ENCODE peak calls at places on chromosomes 12 and 14, in five cellular contexts. One of them, this sample, is unnamed.

GRCh38 chr14:34843011-34843554 is 32.1 kb downstream of the BAZ1A start:
- DNase-seq in astrocyte: peak; percentile 70
- DNase-seq in stimulated activated CD8-positive, alpha-beta memory T cell treated with anti-CD3 and anti-CD28 coated beads, Interleukin-7, amount 100 ng/mL, for 1 hour: no peak
- DNase-seq in H7: peak; percentile 11
- DNase-seq in endothelial cell: no peak
- DNase-seq in this sample: no peak

GRCh38 chr14:103142903-103143302 is 19.6 kb downstream of the TNFAIP2 start:
- DNase-seq in astrocyte: no peak
- DNase-seq in stimulated activated CD8-positive, alpha-beta memory T cell treated with anti-CD3 and anti-CD28 coated beads, Interleukin-7, amount 100 ng/mL, for 1 hour: no peak
- DNase-seq in H7: no peak
- DNase-seq in endothelial cell: no peak
- DNase-seq in this sample: no peak

GRCh38 chr14:102451064-102451352 is 58.6 kb downstream of the ANKRD9 start:
- DNase-seq in astrocyte: no peak
- DNase-seq in stimulated activated CD8-positive, alpha-beta memory T cell treated with anti-CD3 and anti-CD28 coated beads, Interleukin-7, amount 100 ng/mL, for 1 hour: no peak
- DNase-seq in H7: no peak
- DNase-seq in endothelial cell: no peak
- DNase-seq in this sample: no peak

GRCh38 chr12:82358200-82359114 is at the start of the genes CCDC59 and METTL25:
- DNase-seq in astrocyte: peak; percentile 97
- DNase-seq in stimulated activated CD8-positive, alpha-beta memory T cell treated with anti-CD3 and anti-CD28 coated beads, Interleukin-7, amount 100 ng/mL, for 1 hour: peak; percentile 95
- DNase-seq in H7: peak; percentile 91
- DNase-seq in endothelial cell: peak; percentile 99
- DNase-seq in this sample: peak; percentile 98

GRCh38 chr12:124910561-124911478 is 3.6 kb downstream of the UBC start:
- DNase-seq in astrocyte: no peak
- DNase-seq in stimulated activated CD8-positive, alpha-beta memory T cell treated with anti-CD3 and anti-CD28 coated beads, Interleukin-7, amount 100 ng/mL, for 1 hour: no peak
- DNase-seq in H7: no peak
- DNase-seq in endothelial cell: no peak
- DNase-seq in this sample: no peak

GRCh38 chr12:5720405-5721045 is 224.5 kb downstream of the ANO2 start:
- DNase-seq in astrocyte: no peak
- DNase-seq in stimulated activated CD8-positive, alpha-beta memory T cell treated with anti-CD3 and anti-CD28 coated beads, Interleukin-7, amount 100 ng/mL, for 1 hour: no peak
- DNase-seq in H7: no peak
- DNase-seq in endothelial cell: no peak
- DNase-seq in this sample: no peak

GRCh38 chr14:101823511-101824120 is 62.1 kb downstream of the PPP2R5C start:
- DNase-seq in astrocyte: no peak
- DNase-seq in stimulated activated CD8-positive, alpha-beta memory T cell treated with anti-CD3 and anti-CD28 coated beads, Interleukin-7, amount 100 ng/mL, for 1 hour: peak; percentile 54
- DNase-seq in H7: no peak
- DNase-seq in endothelial cell: no peak
- DNase-seq in this sample: peak; percentile 72

GRCh38 chr12:47312794-47313426 is 233.2 kb upstream of the AMIGO2 start:
- DNase-seq in astrocyte: no peak
- DNase-seq in stimulated activated CD8-positive, alpha-beta memory T cell treated with anti-CD3 and anti-CD28 coated beads, Interleukin-7, amount 100 ng/mL, for 1 hour: no peak
- DNase-seq in H7: no peak
- DNase-seq in endothelial cell: no peak
- DNase-seq in this sample: no peak

GRCh38 chr14:100132161-100132902 is 27.1 kb downstream of the DEGS2 start:
- DNase-seq in astrocyte: no peak
- DNase-seq in stimulated activated CD8-positive, alpha-beta memory T cell treated with anti-CD3 and anti-CD28 coated beads, Interleukin-7, amount 100 ng/mL, for 1 hour: no peak
- DNase-seq in H7: no peak
- DNase-seq in endothelial cell: no peak
- DNase-seq in this sample: no peak

GRCh38 chr14:66403183-66403582 is 83.0 kb upstream of the CCDC196 start:
- DNase-seq in astrocyte: peak; percentile 7
- DNase-seq in stimulated activated CD8-positive, alpha-beta memory T cell treated with anti-CD3 and anti-CD28 coated beads, Interleukin-7, amount 100 ng/mL, for 1 hour: no peak
- DNase-seq in H7: no peak
- DNase-seq in endothelial cell: no peak
- DNase-seq in this sample: no peak

GRCh38 chr12:63963863-63964262 is 119.4 kb downstream of the SRGAP1 start:
- DNase-seq in astrocyte: no peak
- DNase-seq in stimulated activated CD8-positive, alpha-beta memory T cell treated with anti-CD3 and anti-CD28 coated beads, Interleukin-7, amount 100 ng/mL, for 1 hour: no peak
- DNase-seq in H7: no peak
- DNase-seq in endothelial cell: no peak
- DNase-seq in this sample: no peak

GRCh38 chr14:103765526-103765925 is 49.9 kb downstream of the ZFYVE21 start:
- DNase-seq in astrocyte: no peak
- DNase-seq in stimulated activated CD8-positive, alpha-beta memory T cell treated with anti-CD3 and anti-CD28 coated beads, Interleukin-7, amount 100 ng/mL, for 1 hour: no peak
- DNase-seq in H7: no peak
- DNase-seq in endothelial cell: peak; percentile 45
- DNase-seq in this sample: no peak

GRCh38 chr12:124713041-124713435 is 145.6 kb upstream of the NCOR2 start:
- DNase-seq in astrocyte: peak; percentile 66
- DNase-seq in stimulated activated CD8-positive, alpha-beta memory T cell treated with anti-CD3 and anti-CD28 coated beads, Interleukin-7, amount 100 ng/mL, for 1 hour: no peak
- DNase-seq in H7: no peak
- DNase-seq in endothelial cell: no peak
- DNase-seq in this sample: peak; percentile 78

GRCh38 chr14:41549821-41550597 is 56.7 kb upstream of the LRFN5 start:
- DNase-seq in astrocyte: peak; percentile 47
- DNase-seq in stimulated activated CD8-positive, alpha-beta memory T cell treated with anti-CD3 and anti-CD28 coated beads, Interleukin-7, amount 100 ng/mL, for 1 hour: no peak
- DNase-seq in H7: no peak
- DNase-seq in endothelial cell: no peak
- DNase-seq in this sample: no peak

GRCh38 chr14:53663709-53664108 is 292.9 kb downstream of the BMP4 start:
- DNase-seq in astrocyte: no peak
- DNase-seq in stimulated activated CD8-positive, alpha-beta memory T cell treated with anti-CD3 and anti-CD28 coated beads, Interleukin-7, amount 100 ng/mL, for 1 hour: no peak
- DNase-seq in H7: peak; percentile 34
- DNase-seq in endothelial cell: peak; percentile 29
- DNase-seq in this sample: peak; percentile 37

GRCh38 chr14:104109121-104109541 is 23.6 kb downstream of the ASPG start:
- DNase-seq in astrocyte: no peak
- DNase-seq in stimulated activated CD8-positive, alpha-beta memory T cell treated with anti-CD3 and anti-CD28 coated beads, Interleukin-7, amount 100 ng/mL, for 1 hour: no peak
- DNase-seq in H7: peak; percentile 59
- DNase-seq in endothelial cell: no peak
- DNase-seq in this sample: peak; percentile 21

GRCh38 chr14:70152704-70153103 is 36.0 kb downstream of the SLC8A3 start:
- DNase-seq in astrocyte: no peak
- DNase-seq in stimulated activated CD8-positive, alpha-beta memory T cell treated with anti-CD3 and anti-CD28 coated beads, Interleukin-7, amount 100 ng/mL, for 1 hour: no peak
- DNase-seq in H7: no peak
- DNase-seq in endothelial cell: no peak
- DNase-seq in this sample: no peak

GRCh38 chr12:130650131-130650530 is 66.0 kb downstream of the RIMBP2 start:
- DNase-seq in astrocyte: no peak
- DNase-seq in stimulated activated CD8-positive, alpha-beta memory T cell treated with anti-CD3 and anti-CD28 coated beads, Interleukin-7, amount 100 ng/mL, for 1 hour: no peak
- DNase-seq in H7: peak; percentile 57
- DNase-seq in endothelial cell: no peak
- DNase-seq in this sample: no peak

GRCh38 chr12:57893460-57894353 is 47.2 kb upstream of the CTDSP2 start:
- DNase-seq in astrocyte: peak; percentile 81
- DNase-seq in stimulated activated CD8-positive, alpha-beta memory T cell treated with anti-CD3 and anti-CD28 coated beads, Interleukin-7, amount 100 ng/mL, for 1 hour: no peak
- DNase-seq in H7: peak; percentile 61
- DNase-seq in endothelial cell: peak; percentile 46
- DNase-seq in this sample: peak; percentile 94

GRCh38 chr14:104968541-104969401 is 9.4 kb downstream of the AHNAK2 start:
- DNase-seq in astrocyte: peak; percentile 12
- DNase-seq in stimulated activated CD8-positive, alpha-beta memory T cell treated with anti-CD3 and anti-CD28 coated beads, Interleukin-7, amount 100 ng/mL, for 1 hour: no peak
- DNase-seq in H7: peak; percentile 71
- DNase-seq in endothelial cell: no peak
- DNase-seq in this sample: no peak

GRCh38 chr12:99985129-99985570 is 414 bp upstream of the ANKS1B start:
- DNase-seq in astrocyte: no peak
- DNase-seq in stimulated activated CD8-positive, alpha-beta memory T cell treated with anti-CD3 and anti-CD28 coated beads, Interleukin-7, amount 100 ng/mL, for 1 hour: no peak
- DNase-seq in H7: no peak
- DNase-seq in endothelial cell: no peak
- DNase-seq in this sample: no peak

GRCh38 chr12:31521972-31522371 is 69.0 kb downstream of the DENND5B start:
- DNase-seq in astrocyte: no peak
- DNase-seq in stimulated activated CD8-positive, alpha-beta memory T cell treated with anti-CD3 and anti-CD28 coated beads, Interleukin-7, amount 100 ng/mL, for 1 hour: no peak
- DNase-seq in H7: no peak
- DNase-seq in endothelial cell: no peak
- DNase-seq in this sample: no peak

GRCh38 chr14:100979780-100980179 is 76.3 kb upstream of the RTL1 start:
- DNase-seq in astrocyte: peak; percentile 84
- DNase-seq in stimulated activated CD8-positive, alpha-beta memory T cell treated with anti-CD3 and anti-CD28 coated beads, Interleukin-7, amount 100 ng/mL, for 1 hour: no peak
- DNase-seq in H7: no peak
- DNase-seq in endothelial cell: no peak
- DNase-seq in this sample: no peak

GRCh38 chr12:46553266-46553665 is 180.7 kb upstream of the SLC38A2 start:
- DNase-seq in astrocyte: peak; percentile 62
- DNase-seq in stimulated activated CD8-positive, alpha-beta memory T cell treated with anti-CD3 and anti-CD28 coated beads, Interleukin-7, amount 100 ng/mL, for 1 hour: no peak
- DNase-seq in H7: no peak
- DNase-seq in endothelial cell: no peak
- DNase-seq in this sample: no peak